ENCODE peak calls at places on chromosomes 1 and 21, in nine cellular contexts. I is transverse colon; T is mesenchymal stem cell; L is CD8-positive, alpha-beta memory T cell; Q is psoas muscle; S is left ventricle myocardium inferior; A is GM06990; U is prostate gland; W is ovary. N is an unnamed sample.

GRCh38 chr1:165592945-165593823 is 37.9 kb upstream of the MGST3 start:
- DNase-seq in I (peak), T (peak), L (peak), Q (peak), S (peak), A (peak), U (peak), W (peak), N (peak)

GRCh38 chr1:228906461-228906860 is 171.2 kb downstream of the RHOU start:
- DNase-seq in I (no peak), T (no peak), L (no peak), Q (no peak), S (no peak), A (no peak), U (no peak), W (no peak), N (no peak)

GRCh38 chr1:209398330-209398991 is 185.1 kb upstream of the CAMK1G start:
- DNase-seq in I (peak), T (peak), L (no peak), Q (peak), S (no peak), A (no peak), U (peak), W (peak), N (peak)

GRCh38 chr1:7975212-7975865 is 13.8 kb downstream of the PARK7 start:
- DNase-seq in I (peak), T (peak), L (no peak), Q (peak), S (peak), A (no peak), U (peak), W (peak), N (peak)

GRCh38 chr1:51063121-51063520 is 38.9 kb upstream of the C1orf185 start:
- DNase-seq in I (no peak), T (peak), L (no peak), Q (no peak), S (no peak), A (no peak), U (no peak), W (no peak), N (no peak)

GRCh38 chr21:41361786-41362604 is at the start of gene MX2:
- DNase-seq in I (peak), T (peak), L (peak), Q (peak), S (peak), A (peak), U (no peak), W (peak), N (peak)

GRCh38 chr1:22835920-22836319 is 125.3 kb downstream of the EPHB2 start:
- DNase-seq in I (no peak), T (no peak), L (no peak), Q (no peak), S (no peak), A (no peak), U (no peak), W (no peak), N (no peak)

GRCh38 chr1:59232209-59232608 is 64.7 kb upstream of the FGGY start:
- DNase-seq in I (peak), T (no peak), L (no peak), Q (no peak), S (no peak), A (no peak), U (peak), W (no peak), N (peak)

GRCh38 chr1:37473431-37474050 is 839 bp upstream of the ZC3H12A start:
- DNase-seq in I (no peak), T (peak), L (peak), Q (peak), S (no peak), A (no peak), U (no peak), W (peak), N (peak)

GRCh38 chr1:44724408-44725308 is 6.3 kb downstream of the RNU5D-1 start:
- DNase-seq in I (no peak), T (no peak), L (no peak), Q (no peak), S (no peak), A (peak), U (no peak), W (no peak), N (no peak)

GRCh38 chr1:227351443-227351842 is 33.2 kb upstream of the CDC42BPA start:
- DNase-seq in I (no peak), T (peak), L (no peak), Q (no peak), S (no peak), A (no peak), U (peak), W (no peak), N (no peak)

GRCh38 chr1:145918992-145919939 is 749 bp upstream of the PEX11B start:
- DNase-seq in I (peak), T (peak), L (no peak), Q (peak), S (peak), A (peak), U (peak), W (peak), N (peak)

GRCh38 chr21:45363921-45364463 is 41.0 kb upstream of the COL18A1 start:
- DNase-seq in I (peak), T (peak), L (no peak), Q (peak), S (peak), A (no peak), U (peak), W (peak), N (peak)

GRCh38 chr21:14699433-14700410 is 153.6 kb upstream of the SAMSN1 start:
- DNase-seq in I (no peak), T (no peak), L (no peak), Q (no peak), S (no peak), A (no peak), U (peak), W (no peak), N (no peak)

GRCh38 chr1:243946946-243947345 is 96.9 kb upstream of the AKT3 start:
- DNase-seq in I (no peak), T (no peak), L (peak), Q (no peak), S (no peak), A (no peak), U (no peak), W (no peak), N (no peak)

GRCh38 chr1:230251644-230252191 is 174.4 kb downstream of the PGBD5 start:
- DNase-seq in I (no peak), T (no peak), L (no peak), Q (no peak), S (no peak), A (peak), U (no peak), W (no peak), N (no peak)

GRCh38 chr1:21936366-21937031 is 611 bp downstream of the HSPG2 start:
- DNase-seq in I (peak), T (peak), L (no peak), Q (peak), S (no peak), A (no peak), U (no peak), W (no peak), N (no peak)

GRCh38 chr21:44425307-44425894 is 29.9 kb upstream of the LRRC3 start:
- DNase-seq in I (no peak), T (no peak), L (no peak), Q (no peak), S (peak), A (no peak), U (no peak), W (no peak), N (peak)

GRCh38 chr1:27601771-27602509 is 2.0 kb downstream of the AHDC1 start:
- DNase-seq in I (peak), T (no peak), L (no peak), Q (peak), S (peak), A (no peak), U (peak), W (peak), N (peak)

GRCh38 chr1:195766709-195767108 is 841.5 kb downstream of the KCNT2 start:
- DNase-seq in I (no peak), T (peak), L (no peak), Q (no peak), S (no peak), A (no peak), U (no peak), W (no peak), N (no peak)

GRCh38 chr1:199243423-199244061 is 604.7 kb downstream of the PTPRC start:
- DNase-seq in I (peak), T (peak), L (peak), Q (no peak), S (peak), A (peak), U (no peak), W (no peak), N (no peak)

GRCh38 chr1:167301355-167301754 is 80.7 kb downstream of the POU2F1 start:
- DNase-seq in I (no peak), T (no peak), L (no peak), Q (no peak), S (no peak), A (no peak), U (no peak), W (no peak), N (no peak)

GRCh38 chr1:44801491-44802305 is 1.5 kb downstream of the PLK3 start:
- DNase-seq in I (peak), T (peak), L (peak), Q (no peak), S (peak), A (no peak), U (no peak), W (peak), N (peak)

GRCh38 chr1:205374205-205375078 is 17.7 kb upstream of the KLHDC8A start:
- DNase-seq in I (no peak), T (peak), L (no peak), Q (no peak), S (no peak), A (no peak), U (no peak), W (no peak), N (no peak)

GRCh38 chr21:15667010-15667409 is 62.8 kb upstream of the USP25 start:
- DNase-seq in I (no peak), T (peak), L (no peak), Q (no peak), S (no peak), A (no peak), U (no peak), W (no peak), N (no peak)

GRCh38 chr1:177209357-177209756 is 38.6 kb downstream of the BRINP2 start:
- DNase-seq in I (peak), T (peak), L (no peak), Q (peak), S (peak), A (no peak), U (peak), W (peak), N (peak)

GRCh38 chr1:236875975-236876374 is 80.9 kb downstream of the MTR start:
- DNase-seq in I (no peak), T (no peak), L (no peak), Q (no peak), S (no peak), A (no peak), U (no peak), W (no peak), N (no peak)

GRCh38 chr1:117612517-117613248 is 6.8 kb downstream of the TENT5C start:
- DNase-seq in I (no peak), T (peak), L (no peak), Q (no peak), S (no peak), A (no peak), U (no peak), W (no peak), N (no peak)

GRCh38 chr1:208101661-208102431 is 142.3 kb downstream of the PLXNA2 start:
- DNase-seq in I (peak), T (no peak), L (no peak), Q (peak), S (no peak), A (no peak), U (no peak), W (peak), N (no peak)

GRCh38 chr1:56389813-56390539 is 189.4 kb downstream of the PLPP3 start:
- DNase-seq in I (no peak), T (no peak), L (no peak), Q (no peak), S (no peak), A (no peak), U (peak), W (no peak), N (no peak)

GRCh38 chr1:61050541-61051454 is 31.6 kb upstream of the NFIA start:
- DNase-seq in I (peak), T (peak), L (no peak), Q (peak), S (peak), A (no peak), U (peak), W (peak), N (peak)

GRCh38 chr1:67711850-67712202 is 26.8 kb downstream of the GADD45A start:
- DNase-seq in I (no peak), T (peak), L (no peak), Q (no peak), S (no peak), A (no peak), U (no peak), W (no peak), N (no peak)

GRCh38 chr1:32892368-32893197 is 6.3 kb downstream of the HPCA start:
- DNase-seq in I (peak), T (no peak), L (no peak), Q (no peak), S (no peak), A (peak), U (no peak), W (peak), N (peak)

GRCh38 chr1:223401873-223402789 is 8.9 kb downstream of the CCDC185 start:
- DNase-seq in I (no peak), T (peak), L (no peak), Q (no peak), S (no peak), A (no peak), U (no peak), W (no peak), N (no peak)

GRCh38 chr1:220217383-220217988 is 54.8 kb downstream of the RAB3GAP2 start:
- DNase-seq in I (no peak), T (peak), L (no peak), Q (no peak), S (no peak), A (no peak), U (no peak), W (no peak), N (no peak)

GRCh38 chr1:206909883-206910318 is 11.8 kb downstream of the FCMR start:
- DNase-seq in I (no peak), T (no peak), L (no peak), Q (peak), S (no peak), A (no peak), U (no peak), W (peak), N (no peak)

GRCh38 chr1:42240964-42241755 is 76.6 kb upstream of the GUCA2A start:
- DNase-seq in I (no peak), T (peak), L (no peak), Q (no peak), S (no peak), A (no peak), U (no peak), W (no peak), N (no peak)

GRCh38 chr1:167545349-167545748 is 8.2 kb downstream of the CREG1 start:
- DNase-seq in I (no peak), T (no peak), L (no peak), Q (no peak), S (no peak), A (no peak), U (no peak), W (no peak), N (no peak)

GRCh38 chr1:58045094-58045493 is 501.4 kb downstream of the OMA1 start:
- DNase-seq in I (no peak), T (no peak), L (no peak), Q (no peak), S (no peak), A (no peak), U (no peak), W (no peak), N (no peak)
- H3K4me3 ChIP-seq in I (no peak), T (no peak), L (no peak), Q (no peak), S (no peak), A (no peak), U (no peak), W (no peak), N (no peak)

GRCh38 chr21:26965091-26965566 is 1.8 kb downstream of the ADAMTS5 start:
- DNase-seq in I (no peak), T (no peak), L (no peak), Q (no peak), S (no peak), A (no peak), U (no peak), W (no peak), N (no peak)

GRCh38 chr21:26964379-26964778 is 2.5 kb downstream of the ADAMTS5 start:
- DNase-seq in I (peak), T (peak), L (no peak), Q (peak), S (peak), A (no peak), U (no peak), W (peak), N (peak)

GRCh38 chr21:26965567-26966359 is 1.1 kb downstream of the ADAMTS5 start:
- DNase-seq in I (peak), T (peak), L (no peak), Q (peak), S (peak), A (no peak), U (no peak), W (peak), N (peak)

GRCh38 chr21:26961704-26962103 is 5.2 kb downstream of the ADAMTS5 start:
- DNase-seq in I (no peak), T (no peak), L (no peak), Q (no peak), S (no peak), A (no peak), U (no peak), W (peak), N (no peak)

DNA sequence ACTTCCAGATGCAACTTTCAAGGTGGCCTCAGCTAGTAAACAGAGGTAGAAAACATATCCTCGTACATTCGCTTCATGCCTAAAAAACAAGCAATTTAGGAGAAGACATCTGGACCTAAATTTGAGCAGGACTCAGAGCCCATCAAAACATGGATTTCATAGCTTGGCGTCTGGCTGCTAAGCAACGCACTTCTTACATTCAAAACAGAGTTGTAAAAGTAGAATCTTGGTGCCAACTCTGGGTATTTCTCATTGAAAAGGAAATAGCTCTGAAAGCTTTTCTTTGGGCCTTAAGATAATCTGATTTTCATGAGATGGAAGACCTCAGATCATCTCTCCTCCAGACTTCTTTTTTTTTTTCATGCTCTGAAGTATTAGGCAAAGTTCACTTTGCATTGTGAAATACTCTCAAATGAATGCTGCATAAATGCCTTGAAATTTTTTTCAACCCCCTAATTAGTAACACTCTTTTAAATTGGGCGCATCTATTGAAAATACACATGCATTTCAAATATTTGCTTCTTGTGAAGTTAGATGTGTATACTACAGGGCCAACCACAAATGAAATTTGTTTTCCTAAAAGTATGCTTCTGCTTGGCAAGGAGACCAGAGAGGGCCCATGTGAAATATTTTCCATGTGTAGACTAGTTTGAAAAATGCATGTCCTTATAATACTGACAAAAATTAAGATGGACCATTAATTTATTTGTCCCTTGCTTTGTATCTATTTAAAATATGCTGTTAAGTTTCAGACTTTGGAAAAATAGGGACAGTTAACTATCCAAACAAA is 4.2 kb downstream of the ADAMTS5 start:
- DNase-seq in I (no peak), T (peak), L (no peak), Q (no peak), S (no peak), A (no peak), U (no peak), W (no peak), N (no peak)
- H3K4me3 ChIP-seq in I (no peak), T (no peak), L (no peak), Q (peak), S (peak), A (no peak), U (no peak), W (peak), N (no peak)

GRCh38 chr1:108512239-108513071 is 47.4 kb upstream of the EEIG2 start:
- DNase-seq in I (no peak), T (peak), L (peak), Q (no peak), S (no peak), A (no peak), U (no peak), W (no peak), N (no peak)
- H3K4me3 ChIP-seq in I (no peak), T (no peak), L (no peak), Q (no peak), S (no peak), A (no peak), U (no peak), W (no peak), N (no peak)

GRCh38 chr1:234309598-234310459 is 63.4 kb upstream of the COA6 start:
- DNase-seq in I (peak), T (peak), L (peak), Q (peak), S (peak), A (peak), U (peak), W (peak), N (peak)
- H3K4me3 ChIP-seq in I (no peak), T (no peak), L (no peak), Q (peak), S (no peak), A (no peak), U (no peak), W (no peak), N (peak)

N was measured in tibial artery.